ENCODE peak calls at places on chromosomes 12 and 14, in seven cellular contexts. A, X, P, E, O, J and S are unnamed samples.

GRCh38 chr12:713281-713875 is 39.0 kb upstream of the WNK1 start:
- DNase-seq in A (no peak), X (no peak), P (no peak), E (no peak), O (peak), J (peak), S (no peak)

GRCh38 chr14:29648045-29648444 is 279.6 kb downstream of the PRKD1 start:
- DNase-seq in A (no peak), X (no peak), P (no peak), E (no peak), O (no peak), J (peak), S (no peak)

GRCh38 chr12:78088391-78088832 is 257.7 kb downstream of the NAV3 start:
- DNase-seq in A (no peak), X (no peak), P (no peak), E (no peak), O (no peak), J (peak), S (no peak)

GRCh38 chr12:1846421-1847405 is 26.3 kb downstream of the LRTM2 start:
- DNase-seq in A (no peak), X (peak), P (no peak), E (no peak), O (no peak), J (no peak), S (no peak)

GRCh38 chr12:84637926-84638325 is 274.7 kb downstream of the SLC6A15 start:
- DNase-seq in A (no peak), X (no peak), P (no peak), E (no peak), O (no peak), J (peak), S (no peak)

GRCh38 chr12:113424915-113425823 is 3.0 kb downstream of the SDSL start:
- DNase-seq in A (peak), X (no peak), P (peak), E (peak), O (peak), J (peak), S (no peak)

GRCh38 chr12:121810234-121810817 is 6.5 kb downstream of the SETD1B start:
- DNase-seq in A (no peak), X (peak), P (no peak), E (no peak), O (no peak), J (no peak), S (no peak)

GRCh38 chr12:104219908-104220404 is 4.4 kb downstream of the TXNRD1 start:
- DNase-seq in A (no peak), X (no peak), P (peak), E (no peak), O (peak), J (peak), S (peak)

GRCh38 chr14:105430535-105430934 is 10.9 kb downstream of the MTA1 start:
- DNase-seq in A (no peak), X (no peak), P (no peak), E (no peak), O (no peak), J (peak), S (peak)

GRCh38 chr12:57456145-57456700 is 1.1 kb downstream of the INHBE start:
- DNase-seq in A (no peak), X (no peak), P (no peak), E (peak), O (no peak), J (peak), S (no peak)

GRCh38 chr12:58537278-58537677 is 383.0 kb downstream of the LRIG3 start:
- DNase-seq in A (peak), X (no peak), P (no peak), E (no peak), O (no peak), J (peak), S (no peak)